ENCODE peak calls at places on chromosomes 16 and 17, in four cellular contexts. G, E, M and V are unnamed samples.

GRCh38 chr17:28381141-28381825 is 9.8 kb downstream of the SARM1 start:
- DNase-seq in M (no peak), E (no peak), G (no peak), V (no peak)

GRCh38 chr17:81566461-81567126 is 14.4 kb upstream of the FAAP100 start:
- DNase-seq in G (peak; percentile 41), M (peak; percentile 70), E (no peak), V (no peak)

GRCh38 chr17:4631836-4632582 is 9.5 kb downstream of the ALOX15 start:
- DNase-seq in E (no peak), G (no peak), M (no peak), V (no peak)

GRCh38 chr16:57021693-57022092 is 32.3 kb downstream of the NLRC5 start:
- DNase-seq in E (no peak), M (no peak), G (no peak), V (no peak)

GRCh38 chr17:30819941-30820705 is 4.4 kb downstream of the CRLF3 start:
- DNase-seq in M (no peak), G (no peak), E (no peak), V (no peak)

GRCh38 chr17:46916211-46916610 is 6.7 kb upstream of the GOSR2 start:
- DNase-seq in G (no peak), M (no peak), E (no peak), V (no peak)

GRCh38 chr17:27379863-27380533 is 76.2 kb upstream of the KSR1 start:
- DNase-seq in G (no peak), M (peak; percentile 80), E (no peak), V (peak; percentile 71)

GRCh38 chr16:82700541-82701240 is 73.9 kb downstream of the CDH13 start:
- DNase-seq in E (no peak), G (no peak), M (no peak), V (no peak)

GRCh38 chr17:42773290-42774035 is at the start of gene VPS25:
- DNase-seq in G (peak; percentile 75), E (peak; percentile 84), M (peak; percentile 85), V (peak; percentile 88)

GRCh38 chr16:56600398-56600999 is 7.9 kb upstream of the MT2A start:
- DNase-seq in E (peak; percentile 59), G (peak; percentile 55), M (peak; percentile 72), V (peak; percentile 55)

GRCh38 chr16:27333104-27333503 is 19.3 kb downstream of the IL4R start:
- DNase-seq in G (no peak), E (no peak), M (no peak), V (no peak)

GRCh38 chr17:1484060-1484535 is 8.4 kb downstream of the MYO1C start:
- DNase-seq in M (no peak), G (no peak), E (no peak), V (no peak)

GRCh38 chr16:86242244-86243122 is 267.8 kb upstream of the FOXF1 start:
- DNase-seq in G (no peak), M (no peak), E (no peak), V (no peak)

GRCh38 chr16:878071-878784 is 77.7 kb upstream of the GNG13 start:
- DNase-seq in M (peak; percentile 80), E (no peak), G (peak; percentile 44), V (peak; percentile 49)

GRCh38 chr16:27685802-27686201 is 135.9 kb downstream of the KATNIP start:
- DNase-seq in E (no peak), G (no peak), M (no peak), V (no peak)

GRCh38 chr16:71645450-71645849 is 19.5 kb downstream of the MARVELD3 start:
- DNase-seq in M (peak; percentile 44), G (no peak), E (peak; percentile 67), V (peak; percentile 19)

GRCh38 chr16:57485091-57485915 is 990 bp downstream of the DOK4 start:
- DNase-seq in G (no peak), E (no peak), M (no peak), V (no peak)

GRCh38 chr17:41406205-41406604 is 8.8 kb upstream of the KRT31 start:
- DNase-seq in G (no peak), E (no peak), M (no peak), V (no peak)

GRCh38 chr16:66272461-66272860 is 94.0 kb upstream of the CDH5 start:
- DNase-seq in E (no peak), G (no peak), M (no peak), V (no peak)

GRCh38 chr17:76562734-76563148 is 22.9 kb downstream of the PRCD start:
- DNase-seq in M (peak; percentile 27), G (no peak), E (no peak), V (peak; percentile 78)

GRCh38 chr17:35313875-35314409 is 59.5 kb downstream of the SLFN11 start:
- DNase-seq in G (no peak), E (no peak), M (peak; percentile 2), V (peak; percentile 9)

GRCh38 chr16:85564277-85565051 is 48.7 kb upstream of the GSE1 start:
- DNase-seq in E (no peak), G (no peak), M (no peak), V (no peak)

GRCh38 chr17:44775136-44775837 is 16.5 kb downstream of the ADAM11 start:
- DNase-seq in G (peak; percentile 97), E (peak; percentile 98), M (peak; percentile 98), V (peak; percentile 98)

GRCh38 chr17:2393954-2394749 is 6.7 kb downstream of the MNT start:
- DNase-seq in M (peak; percentile 22), G (no peak), E (no peak), V (no peak)

GRCh38 chr17:68603027-68603426 is 1.9 kb upstream of the FAM20A start:
- DNase-seq in E (no peak), M (no peak), G (no peak), V (no peak)

GRCh38 chr16:3045758-3046505 is 429 bp upstream of the MMP25 start:
- DNase-seq in G (no peak), E (no peak), M (peak; percentile 82), V (peak; percentile 46)

GRCh38 chr16:66293207-66293735 is 73.2 kb upstream of the CDH5 start:
- DNase-seq in M (no peak), G (no peak), E (no peak), V (no peak)

GRCh38 chr17:77829871-77830799 is 128.4 kb upstream of the TNRC6C start:
- DNase-seq in G (no peak), M (peak; percentile 47), E (no peak), V (peak; percentile 50)

GRCh38 chr17:836154-836553 is 54.0 kb downstream of the MRM3 start:
- DNase-seq in M (no peak), G (no peak), E (no peak), V (no peak)

GRCh38 chr16:66740010-66740409 is 11.4 kb downstream of the DYNC1LI2 start:
- DNase-seq in M (peak; percentile 69), G (no peak), E (peak; percentile 39), V (peak; percentile 61)

GRCh38 chr17:80950466-80951120 is 41.0 kb upstream of the CHMP6 start:
- DNase-seq in E (no peak), M (no peak), G (no peak), V (no peak)

GRCh38 chr16:87608400-87608985 is 6.2 kb downstream of the JPH3 start:
- DNase-seq in E (peak; percentile 48), G (no peak), M (no peak), V (peak; percentile 79)

GRCh38 chr16:29761882-29762281 is 16.1 kb upstream of the C16orf54 start:
- DNase-seq in M (no peak), E (no peak), G (no peak), V (no peak)
- TF ChIP-seq ELF1 in M (no peak), E (no peak), G (no peak), V (no peak)

DNA sequence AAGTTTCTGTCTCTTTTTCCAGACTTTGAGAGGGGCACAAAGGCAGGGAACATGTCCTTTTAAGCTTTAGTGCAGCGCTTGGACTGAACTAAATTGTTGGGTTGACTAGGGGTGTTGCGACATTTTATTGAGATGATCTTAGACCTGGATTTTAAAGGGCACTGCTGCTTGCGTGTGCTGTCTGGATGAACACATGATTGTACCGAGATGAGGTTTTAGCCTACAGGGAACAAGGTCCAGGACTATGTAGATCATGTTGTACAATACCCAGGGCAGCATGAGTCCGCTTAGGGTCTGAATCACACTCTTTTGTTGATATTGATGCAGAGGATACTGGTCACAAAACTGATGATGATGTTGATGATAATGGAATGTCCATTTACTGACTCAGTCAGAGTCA is 5.2 kb upstream of the RGS9 start:
- DNase-seq in E (peak; percentile 57), M (no peak), G (no peak), V (no peak)
- TF ChIP-seq ELF1 in E (no peak), M (no peak), G (no peak), V (no peak)

DNA sequence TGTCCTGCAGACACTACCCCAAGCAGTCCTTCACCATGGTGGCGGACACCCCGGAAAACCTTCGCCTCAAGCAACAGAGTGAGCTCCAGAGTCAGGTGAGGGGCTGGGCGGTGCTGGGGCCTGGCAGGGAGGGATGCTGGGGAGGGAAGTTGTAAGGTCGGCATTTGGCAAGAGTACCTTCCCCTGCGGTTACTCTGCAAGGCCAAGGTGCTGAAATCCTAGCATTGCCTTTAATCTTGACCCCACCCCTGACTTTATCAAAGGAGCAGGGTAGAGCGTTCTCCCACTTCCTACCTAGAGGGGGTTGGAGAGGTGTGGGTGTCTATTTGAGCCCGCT is 20.5 kb downstream of the LASP1 start:
- DNase-seq in G (no peak), E (no peak), M (no peak), V (no peak)
- TF ChIP-seq ELF1 in G (no peak), E (no peak), M (no peak), V (no peak)

GRCh38 chr16:49592507-49593422 is 219.2 kb downstream of the C16orf78 start:
- DNase-seq in G (peak; percentile 12), M (peak; percentile 79), E (peak; percentile 28), V (peak; percentile 65)
- TF ChIP-seq ELF1 in G (no peak), M (no peak), E (no peak), V (no peak)

GRCh38 chr17:56725144-56725543 is 108.6 kb downstream of the C17orf67 start:
- DNase-seq in G (no peak), E (no peak), M (no peak), V (no peak)
- TF ChIP-seq ELF1 in G (no peak), E (no peak), M (no peak), V (no peak)

GRCh38 chr17:49406791-49407190 is 7.9 kb downstream of the PHB1 start:
- DNase-seq in M (no peak), E (no peak), G (no peak), V (no peak)
- TF ChIP-seq ELF1 in M (no peak), E (no peak), G (no peak), V (no peak)

GRCh38 chr17:20187049-20187448 is 177.9 kb downstream of the SPECC1 start:
- DNase-seq in G (no peak), E (no peak), M (no peak), V (no peak)
- TF ChIP-seq ELF1 in G (no peak), E (no peak), M (no peak), V (no peak)

GRCh38 chr16:31819948-31820347 is 53.7 kb upstream of the ZNF267 start:
- DNase-seq in M (no peak), G (no peak), E (no peak), V (no peak)

GRCh38 chr16:31819386-31819785 is 54.2 kb upstream of the ZNF267 start:
- DNase-seq in G (no peak), E (no peak), M (peak; percentile 20), V (no peak)
- TF ChIP-seq ELF1 in G (no peak), E (no peak), M (no peak), V (no peak)

DNA sequence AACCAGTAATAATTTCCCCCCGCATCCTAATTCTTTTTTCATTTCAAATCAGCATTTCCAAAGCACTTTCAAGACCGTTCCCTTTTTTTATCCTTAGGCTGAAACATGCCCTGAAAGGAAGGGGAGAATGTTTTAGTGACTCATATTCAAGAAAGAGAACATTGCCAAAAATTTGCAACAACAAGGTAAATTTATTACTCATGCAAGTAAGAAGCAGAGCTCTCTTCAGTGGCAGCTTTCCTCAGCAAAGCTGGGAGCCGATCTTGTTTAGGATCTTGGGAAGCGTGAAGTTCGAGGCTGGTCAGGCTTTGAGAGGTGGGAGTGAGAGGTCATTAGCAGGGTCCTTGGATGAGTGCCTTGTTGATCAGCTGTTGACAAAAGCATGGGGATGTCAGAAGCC is 129.5 kb downstream of the PRKCA start:
- DNase-seq in M (no peak), E (no peak), G (no peak), V (no peak)
- TF ChIP-seq ELF1 in M (no peak), E (no peak), G (no peak), V (no peak)